ENCODE peak calls at places on chromosomes 16 and 17, in nine cellular contexts. X, G, F, M, Z, Q, E, O and N are unnamed samples.

GRCh38 chr16:55861288-55861687 is 13.9 kb downstream of the CES5A start:
- DNase-seq in G (no peak), O (no peak), F (no peak), M (no peak), Q (no peak), X (no peak), Z (no peak), E (no peak), N (no peak)

GRCh38 chr16:72242757-72243156 is 70.8 kb upstream of the PMFBP1 start:
- DNase-seq in X (no peak), M (no peak), O (no peak), F (no peak), G (no peak), Z (no peak), E (no peak), Q (no peak), N (no peak)

GRCh38 chr17:4479982-4480751 is 18.5 kb upstream of the SPNS2 start:
- DNase-seq in X (no peak), F (no peak), Q (no peak), M (no peak), O (no peak), G (no peak), E (no peak), Z (no peak), N (no peak)

GRCh38 chr16:53087101-53087500 is 32.3 kb downstream of the CHD9 start:
- DNase-seq in X (no peak), Z (peak; percentile 61), M (no peak), G (no peak), O (no peak), Q (no peak), F (no peak), E (peak; percentile 47), N (no peak)

GRCh38 chr16:54282923-54283734 is 3.5 kb downstream of the IRX3 start:
- DNase-seq in Q (no peak), Z (no peak), O (no peak), X (no peak), F (no peak), E (no peak), G (no peak), M (no peak), N (no peak)

GRCh38 chr16:57187508-57187854 is 1.4 kb downstream of the RSPRY1 start:
- DNase-seq in F (no peak), E (peak; percentile 37), G (no peak), Z (peak; percentile 10), M (peak; percentile 24), Q (no peak), O (peak; percentile 37), X (no peak), N (no peak)

GRCh38 chr16:65249768-65250167 is 127.9 kb upstream of the CDH11 start:
- DNase-seq in Q (no peak), O (no peak), G (no peak), Z (peak; percentile 22), X (peak; percentile 78), E (peak; percentile 4), M (no peak), F (peak; percentile 37), N (no peak)

GRCh38 chr16:78179666-78180065 is 80.2 kb downstream of the WWOX start:
- DNase-seq in Z (no peak), G (no peak), F (no peak), E (no peak), X (no peak), Q (no peak), M (no peak), O (no peak), N (no peak)

GRCh38 chr17:1376061-1376460 is 24.0 kb downstream of the YWHAE start:
- DNase-seq in F (no peak), G (no peak), Z (no peak), X (no peak), Q (no peak), O (peak; percentile 25), M (no peak), E (no peak), N (no peak)

GRCh38 chr17:67863624-67864247 is 38.4 kb downstream of the BPTF start:
- DNase-seq in M (no peak), X (no peak), E (no peak), Q (no peak), F (no peak), O (no peak), Z (no peak), G (no peak), N (no peak)

GRCh38 chr16:87918314-87918713 is 18.0 kb downstream of the CA5A start:
- DNase-seq in M (no peak), X (no peak), O (no peak), Z (no peak), F (no peak), E (no peak), G (no peak), Q (no peak), N (no peak)

GRCh38 chr17:19002805-19003542 is 1.6 kb downstream of the FAM83G start:
- DNase-seq in Z (peak; percentile 65), M (no peak), E (peak; percentile 57), O (peak; percentile 34), G (no peak), X (no peak), Q (no peak), F (no peak), N (no peak)

GRCh38 chr17:83199500-83200201 is 120.2 kb downstream of the METRNL start:
- DNase-seq in X (peak; percentile 57), G (no peak), Q (peak; percentile 82), E (peak; percentile 43), F (peak; percentile 59), Z (peak; percentile 81), O (peak; percentile 91), M (peak; percentile 67), N (peak; percentile 91)

GRCh38 chr16:29644338-29644857 is 18.6 kb upstream of the SPN start:
- DNase-seq in G (no peak), M (no peak), X (no peak), Q (no peak), E (no peak), Z (no peak), O (no peak), F (no peak), N (no peak)

GRCh38 chr16:4058386-4058785 is 57.9 kb downstream of the ADCY9 start:
- DNase-seq in X (no peak), G (no peak), Z (no peak), F (peak; percentile 15), E (peak; percentile 18), O (no peak), Q (no peak), M (no peak), N (no peak)

DNA sequence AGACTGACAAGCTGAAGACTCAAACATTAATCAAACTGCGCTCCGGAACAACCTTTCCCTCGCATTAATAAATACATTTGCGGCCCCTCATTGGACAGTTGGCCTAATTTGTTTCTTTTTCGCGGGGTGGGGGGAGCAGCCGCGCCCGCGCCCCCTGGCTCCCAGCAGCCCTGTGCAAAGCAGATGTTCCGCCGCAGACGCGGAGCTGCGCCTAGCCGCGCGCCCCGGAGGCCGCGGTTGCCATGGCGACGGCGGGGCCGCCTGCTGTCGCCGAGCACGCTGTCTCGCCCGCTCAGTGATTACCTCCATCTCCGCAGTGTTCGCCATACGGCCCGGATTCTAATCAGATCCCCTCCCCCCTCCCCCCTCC is 25.5 kb downstream of the COPZ2 start:
- DNase-seq in G (no peak), X (peak; percentile 26), F (no peak), E (no peak), M (peak; percentile 89), O (peak; percentile 70), Q (peak; percentile 47), Z (no peak), N (no peak)
- TF ChIP-seq CTCF in G (no peak), X (no peak), F (no peak), E (no peak), M (no peak), O (no peak), Q (no peak), Z (no peak), N (no peak)

GRCh38 chr17:46266656-46267544 is 28.0 kb upstream of the LRRC37A start:
- DNase-seq in Z (peak; percentile 89), Q (peak; percentile 70), O (peak; percentile 84), F (peak; percentile 89), X (peak; percentile 89), E (peak; percentile 88), G (no peak), M (peak; percentile 93), N (peak; percentile 82)
- TF ChIP-seq CTCF in Z (no peak), Q (no peak), O (no peak), F (no peak), X (no peak), E (no peak), G (no peak), M (no peak), N (peak; percentile 10)

DNA sequence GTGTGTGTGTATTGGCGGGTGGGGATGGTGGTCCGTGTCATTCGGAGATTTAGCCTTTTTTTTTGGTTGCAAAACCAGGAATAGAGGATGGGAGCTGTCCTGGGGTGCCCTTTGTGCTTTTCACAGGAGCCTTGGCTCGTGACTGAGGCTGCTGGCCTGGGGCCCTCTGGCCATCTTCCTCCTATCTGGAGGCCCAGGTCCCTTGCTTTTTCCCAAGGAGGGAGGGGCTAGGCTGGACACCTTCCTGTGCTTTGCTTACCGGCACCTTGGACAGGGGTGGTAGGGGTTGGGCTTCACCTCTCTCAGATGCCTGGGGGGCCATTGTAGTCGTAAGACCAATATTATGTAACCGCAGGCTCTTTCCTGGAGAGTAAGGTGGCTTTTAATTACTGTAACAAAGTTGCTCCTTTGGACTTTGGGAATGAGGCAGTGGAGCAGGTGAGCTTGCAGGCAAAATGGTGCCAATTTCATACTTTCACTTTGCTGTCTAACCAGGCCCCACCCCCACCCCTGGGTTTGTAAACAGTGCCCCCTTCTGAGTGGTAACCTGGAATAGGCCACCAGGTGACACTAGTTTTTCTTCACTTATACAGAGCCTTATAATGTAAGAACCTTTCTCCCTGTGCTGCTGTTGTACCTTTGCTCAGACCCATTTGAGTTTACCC is 1.2 kb downstream of the DYNLL2 start:
- DNase-seq in M (peak; percentile 70), Q (no peak), F (peak; percentile 81), Z (peak; percentile 15), X (peak; percentile 55), E (no peak), G (no peak), O (peak; percentile 75), N (no peak)
- TF ChIP-seq CTCF in M (peak; percentile 36), Q (no peak), F (peak; percentile 6), Z (no peak), X (no peak), E (peak; percentile 21), G (no peak), O (peak; percentile 57), N (no peak)

GRCh38 chr16:1342526-1343427 is 8.9 kb downstream of the TSR3 start:
- DNase-seq in Z (peak; percentile 89), Q (peak; percentile 98), X (peak; percentile 92), M (peak; percentile 98), G (peak; percentile 92), F (peak; percentile 99), E (peak; percentile 82), O (peak; percentile 96), N (peak; percentile 99)
- TF ChIP-seq CTCF in Z (no peak), Q (no peak), X (no peak), M (peak; percentile 23), G (no peak), F (no peak), E (no peak), O (no peak), N (no peak)